ENCODE peak calls at places on chromosomes 12 and 14, in six cellular contexts. G is body of pancreas, O is aorta, N is PC-9, K is brain microvascular endothelial cell, I is HCT116. E is an unnamed sample.

GRCh38 chr12:98743362-98743953 is 98.4 kb downstream of the APAF1 start:
- DNase-seq in G (no peak), O (no peak), N (no peak), K (peak), I (peak), E (peak)

GRCh38 chr14:89625988-89626806 is 209.2 kb upstream of the FOXN3 start:
- DNase-seq in G (no peak), O (no peak), N (no peak), K (no peak), I (no peak), E (peak)

GRCh38 chr14:92495041-92495440 is 18.5 kb upstream of the RIN3 start:
- DNase-seq in G (no peak), O (no peak), N (no peak), K (peak), I (no peak), E (peak)

GRCh38 chr14:105483300-105484068 is 3.2 kb upstream of the CRIP1 start:
- DNase-seq in G (no peak), O (peak), N (no peak), K (no peak), I (no peak), E (no peak)

GRCh38 chr12:113720629-113721028 is 245.5 kb downstream of the RBM19 start:
- DNase-seq in G (no peak), O (no peak), N (no peak), K (no peak), I (no peak), E (no peak)

GRCh38 chr14:29868000-29868399 is 59.6 kb downstream of the PRKD1 start:
- DNase-seq in G (no peak), O (no peak), N (no peak), K (no peak), I (no peak), E (no peak)

GRCh38 chr14:99190696-99191662 is 81.0 kb downstream of the BCL11B start:
- DNase-seq in G (no peak), O (no peak), N (no peak), K (no peak), I (no peak), E (no peak)

GRCh38 chr12:55707841-55708694 is at the start of gene ITGA7:
- DNase-seq in G (peak), O (peak), N (no peak), K (no peak), I (no peak), E (no peak)

GRCh38 chr12:103556890-103557667 is 30.0 kb upstream of the STAB2 start:
- DNase-seq in G (no peak), O (no peak), N (no peak), K (no peak), I (no peak), E (no peak)

GRCh38 chr14:92670177-92670576 is 78.2 kb downstream of the LGMN start:
- DNase-seq in G (no peak), O (no peak), N (no peak), K (no peak), I (no peak), E (peak)

GRCh38 chr12:120199025-120199424 is 1.9 kb downstream of the RPLP0 start:
- DNase-seq in G (no peak), O (peak), N (no peak), K (no peak), I (no peak), E (no peak)

GRCh38 chr14:55847766-55848165 is 267.8 kb downstream of the KTN1 start:
- DNase-seq in G (no peak), O (no peak), N (no peak), K (peak), I (no peak), E (no peak)

GRCh38 chr14:68946423-68946822 is 32.7 kb downstream of the ACTN1 start:
- DNase-seq in G (no peak), O (peak), N (no peak), K (no peak), I (no peak), E (no peak)

GRCh38 chr14:31159682-31160296 is 47.8 kb downstream of the HECTD1 start:
- DNase-seq in G (no peak), O (peak), N (no peak), K (peak), I (peak), E (no peak)

GRCh38 chr12:11747969-11748368 is 98.5 kb downstream of the ETV6 start:
- DNase-seq in G (no peak), O (no peak), N (no peak), K (no peak), I (no peak), E (no peak)

GRCh38 chr12:11743748-11744147 is 94.3 kb downstream of the ETV6 start:
- DNase-seq in G (no peak), O (no peak), N (no peak), K (no peak), I (no peak), E (no peak)

GRCh38 chr12:11746940-11747716 is 97.7 kb downstream of the ETV6 start:
- DNase-seq in G (no peak), O (no peak), N (no peak), K (no peak), I (no peak), E (no peak)

GRCh38 chr12:11745112-11745511 is 95.6 kb downstream of the ETV6 start:
- DNase-seq in G (no peak), O (no peak), N (no peak), K (no peak), I (no peak), E (no peak)

GRCh38 chr12:11746024-11746771 is 96.7 kb downstream of the ETV6 start:
- DNase-seq in G (no peak), O (no peak), N (peak), K (no peak), I (no peak), E (peak)
- H3K27ac ChIP-seq in G (no peak), O (peak), N (peak), K (no peak), I (no peak), E (peak)

GRCh38 chr12:6070472-6071257 is 53.8 kb downstream of the VWF start:
- DNase-seq in G (no peak), O (no peak), N (peak), K (no peak), I (no peak), E (no peak)
- H3K27ac ChIP-seq in G (no peak), O (no peak), N (no peak), K (no peak), I (no peak), E (no peak)

GRCh38 chr12:39393890-39394289 is 49.0 kb downstream of the KIF21A start:
- DNase-seq in G (no peak), O (no peak), N (no peak), K (no peak), I (no peak), E (no peak)
- H3K27ac ChIP-seq in G (no peak), O (no peak), N (no peak), K (no peak), I (no peak), E (no peak)

GRCh38 chr12:90622431-90622830 is 332.5 kb downstream of the CCER1 start:
- DNase-seq in G (no peak), O (no peak), N (no peak), K (peak), I (no peak), E (no peak)
- H3K27ac ChIP-seq in G (no peak), O (no peak), N (no peak), K (no peak), I (no peak), E (no peak)

GRCh38 chr14:20568393-20568792 is 7.5 kb upstream of the RNASE9 start:
- DNase-seq in G (no peak), O (no peak), N (no peak), K (no peak), I (no peak), E (no peak)
- H3K27ac ChIP-seq in G (no peak), O (no peak), N (no peak), K (no peak), I (no peak), E (no peak)

DNA sequence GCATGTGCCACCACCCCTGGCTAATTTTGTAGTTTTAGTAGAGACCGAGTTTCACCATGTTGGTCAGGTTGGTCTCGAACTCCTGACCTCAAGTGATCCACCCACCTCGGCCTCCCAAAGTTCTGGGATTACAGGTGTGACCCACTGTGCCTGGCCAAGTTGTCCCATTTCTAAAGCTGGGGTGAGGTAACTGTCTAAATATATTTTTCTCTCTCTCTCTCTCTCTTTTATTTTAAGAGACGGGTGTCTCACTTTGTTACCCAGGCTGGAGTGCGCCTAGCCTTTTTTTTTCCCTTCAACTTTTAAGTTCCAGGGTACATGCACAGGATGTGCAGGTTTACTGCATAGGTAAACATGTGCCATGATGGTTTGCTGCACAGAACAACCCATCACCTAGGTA is 8.6 kb downstream of the ATF1 start:
- DNase-seq in G (no peak), O (no peak), N (no peak), K (no peak), I (no peak), E (no peak)
- H3K27ac ChIP-seq in G (no peak), O (no peak), N (no peak), K (no peak), I (peak), E (no peak)

GRCh38 chr14:104115691-104116543 is 22.5 kb upstream of the KIF26A start:
- DNase-seq in G (peak), O (peak), N (peak), K (no peak), I (no peak), E (no peak)
- H3K27ac ChIP-seq in G (peak), O (no peak), N (no peak), K (no peak), I (peak), E (no peak)

GRCh38 chr12:130573235-130573634 is 142.9 kb downstream of the RIMBP2 start:
- DNase-seq in G (no peak), O (no peak), N (no peak), K (no peak), I (no peak), E (no peak)
- H3K27ac ChIP-seq in G (no peak), O (no peak), N (no peak), K (no peak), I (no peak), E (no peak)

GRCh38 chr14:59215353-59215752 is 26.9 kb downstream of the DAAM1 start:
- DNase-seq in G (peak), O (peak), N (no peak), K (no peak), I (no peak), E (no peak)

GRCh38 chr14:59215757-59216156 is 27.3 kb downstream of the DAAM1 start:
- DNase-seq in G (no peak), O (no peak), N (no peak), K (no peak), I (no peak), E (no peak)

GRCh38 chr14:59217011-59217410 is 28.5 kb downstream of the DAAM1 start:
- DNase-seq in G (no peak), O (no peak), N (no peak), K (no peak), I (no peak), E (no peak)

GRCh38 chr14:59213368-59214315 is 25.2 kb downstream of the DAAM1 start:
- DNase-seq in G (no peak), O (no peak), N (no peak), K (peak), I (no peak), E (no peak)

DNA sequence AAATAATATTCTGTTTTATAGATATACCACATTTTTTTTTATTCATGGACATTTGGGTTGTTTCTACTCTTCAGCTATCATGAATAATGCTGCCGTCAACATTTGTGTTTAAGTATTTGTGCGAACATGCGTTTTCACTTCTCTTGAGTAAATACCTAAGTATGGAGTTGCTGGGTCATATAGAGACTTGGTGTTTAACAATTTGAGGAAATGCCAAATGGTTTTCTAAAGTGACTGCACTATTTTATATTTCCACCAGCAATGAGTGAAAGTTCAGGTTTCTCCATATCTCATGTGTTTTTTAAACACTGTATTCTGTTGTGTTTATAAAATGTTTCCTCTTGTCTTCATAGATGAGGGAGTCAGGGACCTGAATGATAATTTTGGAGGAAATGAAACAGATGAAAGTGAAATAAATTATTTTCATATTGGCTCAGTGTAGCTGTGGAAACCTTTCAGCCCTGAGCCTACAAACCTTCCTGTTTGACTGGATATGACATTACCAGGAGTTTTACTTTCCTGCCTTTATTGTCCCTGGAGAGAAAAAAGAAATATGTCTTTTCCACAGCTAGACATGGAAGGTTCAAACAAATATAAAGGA is 26.3 kb downstream of the DAAM1 start:
- DNase-seq in G (no peak), O (no peak), N (no peak), K (no peak), I (no peak), E (no peak)
- H3K27ac ChIP-seq in G (peak), O (no peak), N (no peak), K (no peak), I (no peak), E (no peak)

GRCh38 chr12:109160873-109161272 is 44.5 kb downstream of the ACACB start:
- DNase-seq in G (no peak), O (no peak), N (no peak), K (no peak), I (no peak), E (no peak)
- H3K27ac ChIP-seq in G (peak), O (no peak), N (no peak), K (no peak), I (no peak), E (no peak)